ENCODE peak calls at places on chromosomes 7 and 10, in seven cellular contexts. One of them, this sample, is unnamed.

GRCh38 chr7:96707901-96708774 is 1.5 kb downstream of the SEM1 start:
- DNase-seq in IMR-90: no peak
- DNase-seq in H1: no peak
- DNase-seq in H9: no peak
- DNase-seq in neuronal stem cell: no peak
- DNase-seq in mesenchymal stem cell: peak
- DNase-seq in trophoblast cell: peak
- DNase-seq in this sample: no peak

GRCh38 chr10:110811791-110812581 is 59.7 kb upstream of the PDCD4 start:
- DNase-seq in IMR-90: no peak
- DNase-seq in H1: no peak
- DNase-seq in H9: no peak
- DNase-seq in neuronal stem cell: no peak
- DNase-seq in mesenchymal stem cell: no peak
- DNase-seq in trophoblast cell: no peak
- DNase-seq in this sample: no peak

GRCh38 chr10:119059557-119059956 is 21.1 kb downstream of the EIF3A start:
- DNase-seq in IMR-90: no peak
- DNase-seq in H1: no peak
- DNase-seq in H9: no peak
- DNase-seq in neuronal stem cell: no peak
- DNase-seq in mesenchymal stem cell: no peak
- DNase-seq in trophoblast cell: no peak
- DNase-seq in this sample: no peak

GRCh38 chr7:48011323-48011722 is 17.6 kb downstream of the SUN3 start:
- DNase-seq in IMR-90: no peak
- DNase-seq in H1: no peak
- DNase-seq in H9: no peak
- DNase-seq in neuronal stem cell: no peak
- DNase-seq in mesenchymal stem cell: no peak
- DNase-seq in trophoblast cell: no peak
- DNase-seq in this sample: no peak

GRCh38 chr10:93980486-93980885 is 13.2 kb upstream of the PLCE1 start:
- DNase-seq in IMR-90: no peak
- DNase-seq in H1: no peak
- DNase-seq in H9: no peak
- DNase-seq in neuronal stem cell: no peak
- DNase-seq in mesenchymal stem cell: no peak
- DNase-seq in trophoblast cell: peak
- DNase-seq in this sample: no peak

GRCh38 chr7:28442540-28443420 is 30.5 kb downstream of the CREB5 start:
- DNase-seq in IMR-90: peak
- DNase-seq in H1: peak
- DNase-seq in H9: no peak
- DNase-seq in neuronal stem cell: no peak
- DNase-seq in mesenchymal stem cell: no peak
- DNase-seq in trophoblast cell: no peak
- DNase-seq in this sample: no peak

GRCh38 chr10:34049469-34049868 is 715.0 kb upstream of the NRP1 start:
- DNase-seq in IMR-90: peak
- DNase-seq in H1: no peak
- DNase-seq in H9: no peak
- DNase-seq in neuronal stem cell: no peak
- DNase-seq in mesenchymal stem cell: peak
- DNase-seq in trophoblast cell: no peak
- DNase-seq in this sample: no peak

GRCh38 chr10:102055647-102056419 is at the start of gene ARMH3:
- DNase-seq in IMR-90: peak
- DNase-seq in H1: peak
- DNase-seq in H9: peak
- DNase-seq in neuronal stem cell: peak
- DNase-seq in mesenchymal stem cell: peak
- DNase-seq in trophoblast cell: peak
- DNase-seq in this sample: peak

GRCh38 chr10:57983226-57983870 is 284.3 kb downstream of the IPMK start:
- DNase-seq in IMR-90: peak
- DNase-seq in H1: no peak
- DNase-seq in H9: no peak
- DNase-seq in neuronal stem cell: no peak
- DNase-seq in mesenchymal stem cell: no peak
- DNase-seq in trophoblast cell: no peak
- DNase-seq in this sample: no peak

GRCh38 chr10:17838080-17838634 is 29.0 kb downstream of the MRC1 start:
- DNase-seq in IMR-90: no peak
- DNase-seq in H1: no peak
- DNase-seq in H9: no peak
- DNase-seq in neuronal stem cell: no peak
- DNase-seq in mesenchymal stem cell: no peak
- DNase-seq in trophoblast cell: no peak
- DNase-seq in this sample: no peak

GRCh38 chr7:89002942-89003618 is 207.5 kb upstream of the TEX47 start:
- DNase-seq in IMR-90: no peak
- DNase-seq in H1: no peak
- DNase-seq in H9: no peak
- DNase-seq in neuronal stem cell: no peak
- DNase-seq in mesenchymal stem cell: no peak
- DNase-seq in trophoblast cell: no peak
- DNase-seq in this sample: no peak

GRCh38 chr10:58660577-58661255 is 148.0 kb downstream of the BICC1 start:
- DNase-seq in IMR-90: no peak
- DNase-seq in H1: no peak
- DNase-seq in H9: no peak
- DNase-seq in neuronal stem cell: no peak
- DNase-seq in mesenchymal stem cell: no peak
- DNase-seq in trophoblast cell: no peak
- DNase-seq in this sample: no peak

GRCh38 chr10:11539191-11539868 is 72.1 kb downstream of the USP6NL start:
- DNase-seq in IMR-90: peak
- DNase-seq in H1: no peak
- DNase-seq in H9: no peak
- DNase-seq in neuronal stem cell: no peak
- DNase-seq in mesenchymal stem cell: peak
- DNase-seq in trophoblast cell: peak
- DNase-seq in this sample: peak

GRCh38 chr10:102744374-102745051 is 765 bp downstream of the WBP1L start:
- DNase-seq in IMR-90: peak
- DNase-seq in H1: no peak
- DNase-seq in H9: no peak
- DNase-seq in neuronal stem cell: no peak
- DNase-seq in mesenchymal stem cell: peak
- DNase-seq in trophoblast cell: no peak
- DNase-seq in this sample: no peak

GRCh38 chr7:102856036-102856435 is 56.8 kb upstream of the LRRC17 start:
- DNase-seq in IMR-90: no peak
- DNase-seq in H1: no peak
- DNase-seq in H9: no peak
- DNase-seq in neuronal stem cell: no peak
- DNase-seq in mesenchymal stem cell: no peak
- DNase-seq in trophoblast cell: no peak
- DNase-seq in this sample: no peak

GRCh38 chr10:24383681-24384106 is 174.8 kb downstream of the KIAA1217 start:
- DNase-seq in IMR-90: peak
- DNase-seq in H1: peak
- DNase-seq in H9: peak
- DNase-seq in neuronal stem cell: no peak
- DNase-seq in mesenchymal stem cell: peak
- DNase-seq in trophoblast cell: peak
- DNase-seq in this sample: peak

GRCh38 chr7:20722941-20723340 is 63.7 kb downstream of the SP8 start:
- DNase-seq in IMR-90: no peak
- DNase-seq in H1: no peak
- DNase-seq in H9: no peak
- DNase-seq in neuronal stem cell: no peak
- DNase-seq in mesenchymal stem cell: no peak
- DNase-seq in trophoblast cell: no peak
- DNase-seq in this sample: no peak

GRCh38 chr10:9045311-9045710 is 990.8 kb downstream of the GATA3 start:
- DNase-seq in IMR-90: no peak
- DNase-seq in H1: no peak
- DNase-seq in H9: no peak
- DNase-seq in neuronal stem cell: no peak
- DNase-seq in mesenchymal stem cell: no peak
- DNase-seq in trophoblast cell: no peak
- DNase-seq in this sample: no peak
- H2BK120ac ChIP-seq in IMR-90: no peak
- H2BK120ac ChIP-seq in H1: no peak
- H2BK120ac ChIP-seq in H9: no peak
- H2BK120ac ChIP-seq in neuronal stem cell: no peak
- H2BK120ac ChIP-seq in mesenchymal stem cell: no peak
- H2BK120ac ChIP-seq in trophoblast cell: no peak
- H2BK120ac ChIP-seq in this sample: no peak

GRCh38 chr7:155639958-155640520 is 4.4 kb upstream of the RBM33 start:
- DNase-seq in IMR-90: no peak
- DNase-seq in H1: no peak
- DNase-seq in H9: no peak
- DNase-seq in neuronal stem cell: no peak
- DNase-seq in mesenchymal stem cell: no peak
- DNase-seq in trophoblast cell: no peak
- DNase-seq in this sample: no peak
- H2BK120ac ChIP-seq in IMR-90: no peak
- H2BK120ac ChIP-seq in H1: no peak
- H2BK120ac ChIP-seq in H9: no peak
- H2BK120ac ChIP-seq in neuronal stem cell: no peak
- H2BK120ac ChIP-seq in mesenchymal stem cell: no peak
- H2BK120ac ChIP-seq in trophoblast cell: no peak
- H2BK120ac ChIP-seq in this sample: no peak

DNA sequence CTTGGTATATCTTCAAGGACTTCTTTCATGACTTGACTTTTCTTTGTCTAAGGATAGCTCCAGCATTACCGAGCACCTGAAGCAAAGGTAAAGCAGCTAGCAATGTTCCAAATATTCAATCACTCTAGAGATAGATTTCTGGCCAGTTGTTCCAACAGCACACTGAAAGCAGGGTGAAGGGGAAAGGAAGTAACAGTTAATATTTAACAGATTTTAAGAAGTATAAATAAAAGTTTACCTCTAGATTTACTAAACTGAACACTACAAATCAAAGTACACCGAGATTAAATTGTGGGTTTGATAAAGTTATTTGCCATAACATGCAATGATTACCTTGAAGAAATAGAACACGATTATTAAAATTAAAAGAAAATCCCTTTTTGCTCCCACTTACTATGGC is 70.9 kb upstream of the GRID1 start:
- DNase-seq in IMR-90: no peak
- DNase-seq in H1: no peak
- DNase-seq in H9: no peak
- DNase-seq in neuronal stem cell: no peak
- DNase-seq in mesenchymal stem cell: no peak
- DNase-seq in trophoblast cell: no peak
- DNase-seq in this sample: no peak
- H2BK120ac ChIP-seq in IMR-90: no peak
- H2BK120ac ChIP-seq in H1: no peak
- H2BK120ac ChIP-seq in H9: no peak
- H2BK120ac ChIP-seq in neuronal stem cell: no peak
- H2BK120ac ChIP-seq in mesenchymal stem cell: no peak
- H2BK120ac ChIP-seq in trophoblast cell: no peak
- H2BK120ac ChIP-seq in this sample: no peak

DNA sequence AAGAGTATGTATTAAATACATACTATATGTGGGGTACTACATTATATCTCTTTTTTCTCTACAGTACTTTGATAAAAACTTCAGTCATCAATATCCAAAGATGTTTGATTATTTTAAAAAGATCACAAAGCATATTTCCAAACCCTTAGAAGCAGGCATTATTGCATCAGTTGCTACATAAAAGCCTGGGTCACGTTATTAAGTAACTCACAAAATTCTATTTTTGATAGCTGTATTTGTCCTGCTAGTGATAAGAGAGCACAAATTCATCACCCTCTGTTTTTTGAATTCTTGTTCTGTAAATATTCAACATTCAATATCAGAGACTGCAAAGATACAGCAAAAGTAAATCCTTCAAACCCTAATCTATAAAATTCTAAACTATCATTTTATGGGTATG is 30.0 kb downstream of the A1CF start:
- DNase-seq in IMR-90: no peak
- DNase-seq in H1: no peak
- DNase-seq in H9: no peak
- DNase-seq in neuronal stem cell: no peak
- DNase-seq in mesenchymal stem cell: no peak
- DNase-seq in trophoblast cell: no peak
- DNase-seq in this sample: no peak
- H2BK120ac ChIP-seq in IMR-90: no peak
- H2BK120ac ChIP-seq in H1: no peak
- H2BK120ac ChIP-seq in H9: no peak
- H2BK120ac ChIP-seq in neuronal stem cell: no peak
- H2BK120ac ChIP-seq in mesenchymal stem cell: no peak
- H2BK120ac ChIP-seq in trophoblast cell: no peak
- H2BK120ac ChIP-seq in this sample: no peak